ENCODE peak calls at places on chromosomes 2 and 18, in six cellular contexts. One of them, this sample, is unnamed.

GRCh38 chr2:15831150-15831549 is 109.2 kb upstream of the MYCN start:
- DNase-seq in right lobe of liver: no peak
- DNase-seq in GM20000: no peak
- DNase-seq in effector memory CD8-positive, alpha-beta T cell: no peak
- DNase-seq in GM23248: no peak
- DNase-seq in activated T-helper 1 cell treated with Interleukin-2 at 50 U/mL for 16 hours: no peak
- DNase-seq in this sample: no peak

GRCh38 chr2:9366041-9366440 is 57.3 kb downstream of the ITGB1BP1 start:
- DNase-seq in right lobe of liver: no peak
- DNase-seq in GM20000: no peak
- DNase-seq in effector memory CD8-positive, alpha-beta T cell: no peak
- DNase-seq in GM23248: no peak
- DNase-seq in activated T-helper 1 cell treated with Interleukin-2 at 50 U/mL for 16 hours: no peak
- DNase-seq in this sample: no peak

GRCh38 chr2:28624798-28625701 is 126.6 kb upstream of the PPP1CB start:
- DNase-seq in right lobe of liver: peak; percentile 76
- DNase-seq in GM20000: peak; percentile 52
- DNase-seq in effector memory CD8-positive, alpha-beta T cell: peak; percentile 63
- DNase-seq in GM23248: peak; percentile 40
- DNase-seq in activated T-helper 1 cell treated with Interleukin-2 at 50 U/mL for 16 hours: peak; percentile 35
- DNase-seq in this sample: peak; percentile 79

GRCh38 chr18:52340466-52341378 is 725 bp downstream of the DCC start:
- DNase-seq in right lobe of liver: no peak
- DNase-seq in GM20000: no peak
- DNase-seq in effector memory CD8-positive, alpha-beta T cell: no peak
- DNase-seq in GM23248: no peak
- DNase-seq in activated T-helper 1 cell treated with Interleukin-2 at 50 U/mL for 16 hours: no peak
- DNase-seq in this sample: no peak

GRCh38 chr2:62576276-62576939 is 70.4 kb upstream of the TMEM17 start:
- DNase-seq in right lobe of liver: no peak
- DNase-seq in GM20000: no peak
- DNase-seq in effector memory CD8-positive, alpha-beta T cell: no peak
- DNase-seq in GM23248: no peak
- DNase-seq in activated T-helper 1 cell treated with Interleukin-2 at 50 U/mL for 16 hours: no peak
- DNase-seq in this sample: no peak

GRCh38 chr2:119429225-119430000 is 2.2 kb upstream of the TMEM37 start:
- DNase-seq in right lobe of liver: no peak
- DNase-seq in GM20000: no peak
- DNase-seq in effector memory CD8-positive, alpha-beta T cell: no peak
- DNase-seq in GM23248: peak; percentile 39
- DNase-seq in activated T-helper 1 cell treated with Interleukin-2 at 50 U/mL for 16 hours: no peak
- DNase-seq in this sample: no peak

GRCh38 chr18:23982154-23983071 is 32.1 kb upstream of the TTC39C start:
- DNase-seq in right lobe of liver: peak; percentile 60
- DNase-seq in GM20000: no peak
- DNase-seq in effector memory CD8-positive, alpha-beta T cell: no peak
- DNase-seq in GM23248: peak; percentile 24
- DNase-seq in activated T-helper 1 cell treated with Interleukin-2 at 50 U/mL for 16 hours: no peak
- DNase-seq in this sample: no peak

GRCh38 chr2:160538115-160538514 is 44.5 kb upstream of the RBMS1 start:
- DNase-seq in right lobe of liver: no peak
- DNase-seq in GM20000: no peak
- DNase-seq in effector memory CD8-positive, alpha-beta T cell: no peak
- DNase-seq in GM23248: no peak
- DNase-seq in activated T-helper 1 cell treated with Interleukin-2 at 50 U/mL for 16 hours: no peak
- DNase-seq in this sample: no peak

GRCh38 chr2:219287569-219288265 is 8.6 kb downstream of the DNAJB2 start:
- DNase-seq in right lobe of liver: no peak
- DNase-seq in GM20000: peak; percentile 21
- DNase-seq in effector memory CD8-positive, alpha-beta T cell: no peak
- DNase-seq in GM23248: no peak
- DNase-seq in activated T-helper 1 cell treated with Interleukin-2 at 50 U/mL for 16 hours: no peak
- DNase-seq in this sample: no peak

GRCh38 chr2:216665717-216666116 is 29.6 kb downstream of the IGFBP5 start:
- DNase-seq in right lobe of liver: peak; percentile 72
- DNase-seq in GM20000: no peak
- DNase-seq in effector memory CD8-positive, alpha-beta T cell: no peak
- DNase-seq in GM23248: no peak
- DNase-seq in activated T-helper 1 cell treated with Interleukin-2 at 50 U/mL for 16 hours: no peak
- DNase-seq in this sample: no peak

GRCh38 chr2:19300961-19301360 is 57.5 kb downstream of the OSR1 start:
- DNase-seq in right lobe of liver: no peak
- DNase-seq in GM20000: no peak
- DNase-seq in effector memory CD8-positive, alpha-beta T cell: no peak
- DNase-seq in GM23248: peak; percentile 18
- DNase-seq in activated T-helper 1 cell treated with Interleukin-2 at 50 U/mL for 16 hours: no peak
- DNase-seq in this sample: no peak

GRCh38 chr2:106575955-106576354 is 88.8 kb downstream of the CD8B2 start:
- DNase-seq in right lobe of liver: no peak
- DNase-seq in GM20000: no peak
- DNase-seq in effector memory CD8-positive, alpha-beta T cell: no peak
- DNase-seq in GM23248: peak; percentile 67
- DNase-seq in activated T-helper 1 cell treated with Interleukin-2 at 50 U/mL for 16 hours: no peak
- DNase-seq in this sample: no peak

GRCh38 chr2:151658081-151658480 is 76.2 kb downstream of the NEB start:
- DNase-seq in right lobe of liver: no peak
- DNase-seq in GM20000: no peak
- DNase-seq in effector memory CD8-positive, alpha-beta T cell: no peak
- DNase-seq in GM23248: no peak
- DNase-seq in activated T-helper 1 cell treated with Interleukin-2 at 50 U/mL for 16 hours: no peak
- DNase-seq in this sample: no peak

GRCh38 chr2:145569108-145569507 is 1049.2 kb upstream of the ZEB2 start:
- DNase-seq in right lobe of liver: no peak
- DNase-seq in GM20000: no peak
- DNase-seq in effector memory CD8-positive, alpha-beta T cell: no peak
- DNase-seq in GM23248: peak; percentile 63
- DNase-seq in activated T-helper 1 cell treated with Interleukin-2 at 50 U/mL for 16 hours: no peak
- DNase-seq in this sample: no peak

GRCh38 chr2:191169456-191170300 is 18.9 kb upstream of the STAT4 start:
- DNase-seq in right lobe of liver: no peak
- DNase-seq in GM20000: no peak
- DNase-seq in effector memory CD8-positive, alpha-beta T cell: no peak
- DNase-seq in GM23248: peak; percentile 43
- DNase-seq in activated T-helper 1 cell treated with Interleukin-2 at 50 U/mL for 16 hours: no peak
- DNase-seq in this sample: no peak

GRCh38 chr2:166240387-166241313 is 112.8 kb upstream of the SCN1A start:
- DNase-seq in right lobe of liver: no peak
- DNase-seq in GM20000: no peak
- DNase-seq in effector memory CD8-positive, alpha-beta T cell: no peak
- DNase-seq in GM23248: peak; percentile 65
- DNase-seq in activated T-helper 1 cell treated with Interleukin-2 at 50 U/mL for 16 hours: no peak
- DNase-seq in this sample: no peak

GRCh38 chr2:11697103-11697871 is 27.3 kb upstream of the NTSR2 start:
- DNase-seq in right lobe of liver: no peak
- DNase-seq in GM20000: no peak
- DNase-seq in effector memory CD8-positive, alpha-beta T cell: no peak
- DNase-seq in GM23248: peak; percentile 87
- DNase-seq in activated T-helper 1 cell treated with Interleukin-2 at 50 U/mL for 16 hours: no peak
- DNase-seq in this sample: peak; percentile 52

GRCh38 chr2:104599802-104600510 is 254.0 kb upstream of the POU3F3 start:
- DNase-seq in right lobe of liver: no peak
- DNase-seq in GM20000: no peak
- DNase-seq in effector memory CD8-positive, alpha-beta T cell: no peak
- DNase-seq in GM23248: peak; percentile 64
- DNase-seq in activated T-helper 1 cell treated with Interleukin-2 at 50 U/mL for 16 hours: no peak
- DNase-seq in this sample: no peak

GRCh38 chr2:10057231-10058107 is 14.1 kb downstream of the KLF11 start:
- DNase-seq in right lobe of liver: no peak
- DNase-seq in GM20000: peak; percentile 63
- DNase-seq in effector memory CD8-positive, alpha-beta T cell: no peak
- DNase-seq in GM23248: peak; percentile 90
- DNase-seq in activated T-helper 1 cell treated with Interleukin-2 at 50 U/mL for 16 hours: no peak
- DNase-seq in this sample: peak; percentile 75

GRCh38 chr2:173522356-173522755 is 167.7 kb downstream of the CDCA7 start:
- DNase-seq in right lobe of liver: no peak
- DNase-seq in GM20000: no peak
- DNase-seq in effector memory CD8-positive, alpha-beta T cell: no peak
- DNase-seq in GM23248: peak; percentile 3
- DNase-seq in activated T-helper 1 cell treated with Interleukin-2 at 50 U/mL for 16 hours: no peak
- DNase-seq in this sample: no peak

GRCh38 chr2:86035883-86036789 is 69.5 kb downstream of the POLR1A start:
- DNase-seq in right lobe of liver: peak; percentile 78
- DNase-seq in GM20000: peak; percentile 88
- DNase-seq in effector memory CD8-positive, alpha-beta T cell: peak; percentile 60
- DNase-seq in GM23248: peak; percentile 91
- DNase-seq in activated T-helper 1 cell treated with Interleukin-2 at 50 U/mL for 16 hours: peak; percentile 51
- DNase-seq in this sample: peak; percentile 69

GRCh38 chr18:37368110-37368812 is 197.3 kb downstream of the CELF4 start:
- DNase-seq in right lobe of liver: no peak
- DNase-seq in GM20000: no peak
- DNase-seq in effector memory CD8-positive, alpha-beta T cell: no peak
- DNase-seq in GM23248: no peak
- DNase-seq in activated T-helper 1 cell treated with Interleukin-2 at 50 U/mL for 16 hours: no peak
- DNase-seq in this sample: no peak

This sample was measured in left colon.